ENCODE peak calls at places on chromosomes 12 and 14, in eight cellular contexts. One of them, this sample, is unnamed.

GRCh38 chr12:112891093-112892024 is 15.4 kb upstream of the OAS1 start:
- DNase-seq in stimulated activated naive B cell treated with anti-CD40 and anti-IgM and Interleukin-4, amounts not matched to agents 10 μg/mL and 1 μg/mL and 100 μg/mL, for 72 hours: no peak
- DNase-seq in foreskin fibroblast: no peak
- DNase-seq in LHCN-M2: no peak
- DNase-seq in brain microvascular endothelial cell: no peak
- DNase-seq in left cardiac atrium: peak; percentile 72
- DNase-seq in astrocyte of the cerebellum: no peak
- DNase-seq in stimulated activated CD8-positive, alpha-beta memory T cell treated with anti-CD3 and anti-CD28 coated beads, Interleukin-4, amount 100 ng/mL, for 1 hour: no peak
- DNase-seq in this sample: no peak

GRCh38 chr12:46258129-46258528 is 10.7 kb downstream of the SLC38A1 start:
- DNase-seq in left cardiac atrium: no peak
- DNase-seq in stimulated activated naive B cell treated with anti-CD40 and anti-IgM and Interleukin-4, amounts not matched to agents 10 μg/mL and 1 μg/mL and 100 μg/mL, for 72 hours: no peak
- DNase-seq in astrocyte of the cerebellum: no peak
- DNase-seq in foreskin fibroblast: no peak
- DNase-seq in LHCN-M2: no peak
- DNase-seq in brain microvascular endothelial cell: no peak
- DNase-seq in stimulated activated CD8-positive, alpha-beta memory T cell treated with anti-CD3 and anti-CD28 coated beads, Interleukin-4, amount 100 ng/mL, for 1 hour: no peak
- DNase-seq in this sample: no peak

GRCh38 chr14:67539116-67539515 is 6.0 kb downstream of the PLEKHH1 start:
- DNase-seq in stimulated activated CD8-positive, alpha-beta memory T cell treated with anti-CD3 and anti-CD28 coated beads, Interleukin-4, amount 100 ng/mL, for 1 hour: no peak
- DNase-seq in left cardiac atrium: no peak
- DNase-seq in LHCN-M2: no peak
- DNase-seq in astrocyte of the cerebellum: no peak
- DNase-seq in brain microvascular endothelial cell: no peak
- DNase-seq in stimulated activated naive B cell treated with anti-CD40 and anti-IgM and Interleukin-4, amounts not matched to agents 10 μg/mL and 1 μg/mL and 100 μg/mL, for 72 hours: no peak
- DNase-seq in foreskin fibroblast: no peak
- DNase-seq in this sample: no peak

GRCh38 chr12:109154485-109155438 is 38.4 kb downstream of the ACACB start:
- DNase-seq in astrocyte of the cerebellum: peak; percentile 13
- DNase-seq in foreskin fibroblast: peak; percentile 55
- DNase-seq in LHCN-M2: peak; percentile 62
- DNase-seq in stimulated activated CD8-positive, alpha-beta memory T cell treated with anti-CD3 and anti-CD28 coated beads, Interleukin-4, amount 100 ng/mL, for 1 hour: peak; percentile 58
- DNase-seq in brain microvascular endothelial cell: peak; percentile 36
- DNase-seq in left cardiac atrium: peak; percentile 86
- DNase-seq in stimulated activated naive B cell treated with anti-CD40 and anti-IgM and Interleukin-4, amounts not matched to agents 10 μg/mL and 1 μg/mL and 100 μg/mL, for 72 hours: peak; percentile 75
- DNase-seq in this sample: peak; percentile 12

GRCh38 chr12:47986832-47987231 is 17.4 kb downstream of the COL2A1 start:
- DNase-seq in brain microvascular endothelial cell: no peak
- DNase-seq in foreskin fibroblast: no peak
- DNase-seq in astrocyte of the cerebellum: no peak
- DNase-seq in left cardiac atrium: no peak
- DNase-seq in LHCN-M2: no peak
- DNase-seq in stimulated activated CD8-positive, alpha-beta memory T cell treated with anti-CD3 and anti-CD28 coated beads, Interleukin-4, amount 100 ng/mL, for 1 hour: no peak
- DNase-seq in stimulated activated naive B cell treated with anti-CD40 and anti-IgM and Interleukin-4, amounts not matched to agents 10 μg/mL and 1 μg/mL and 100 μg/mL, for 72 hours: no peak
- DNase-seq in this sample: no peak

GRCh38 chr12:13101854-13102375 is 1.6 kb downstream of the GSG1 start:
- DNase-seq in LHCN-M2: peak; percentile 58
- DNase-seq in foreskin fibroblast: peak; percentile 67
- DNase-seq in stimulated activated CD8-positive, alpha-beta memory T cell treated with anti-CD3 and anti-CD28 coated beads, Interleukin-4, amount 100 ng/mL, for 1 hour: no peak
- DNase-seq in brain microvascular endothelial cell: peak; percentile 60
- DNase-seq in left cardiac atrium: no peak
- DNase-seq in stimulated activated naive B cell treated with anti-CD40 and anti-IgM and Interleukin-4, amounts not matched to agents 10 μg/mL and 1 μg/mL and 100 μg/mL, for 72 hours: no peak
- DNase-seq in astrocyte of the cerebellum: no peak
- DNase-seq in this sample: no peak

GRCh38 chr12:48979602-48980388 is 1.7 kb downstream of the WNT1 start:
- DNase-seq in brain microvascular endothelial cell: no peak
- DNase-seq in LHCN-M2: no peak
- DNase-seq in stimulated activated naive B cell treated with anti-CD40 and anti-IgM and Interleukin-4, amounts not matched to agents 10 μg/mL and 1 μg/mL and 100 μg/mL, for 72 hours: peak; percentile 19
- DNase-seq in foreskin fibroblast: no peak
- DNase-seq in astrocyte of the cerebellum: no peak
- DNase-seq in left cardiac atrium: no peak
- DNase-seq in stimulated activated CD8-positive, alpha-beta memory T cell treated with anti-CD3 and anti-CD28 coated beads, Interleukin-4, amount 100 ng/mL, for 1 hour: no peak
- DNase-seq in this sample: no peak

GRCh38 chr12:116595186-116595585 is 36.0 kb downstream of the MAP1LC3B2 start:
- DNase-seq in left cardiac atrium: no peak
- DNase-seq in brain microvascular endothelial cell: no peak
- DNase-seq in astrocyte of the cerebellum: peak; percentile 28
- DNase-seq in foreskin fibroblast: peak; percentile 54
- DNase-seq in stimulated activated CD8-positive, alpha-beta memory T cell treated with anti-CD3 and anti-CD28 coated beads, Interleukin-4, amount 100 ng/mL, for 1 hour: no peak
- DNase-seq in stimulated activated naive B cell treated with anti-CD40 and anti-IgM and Interleukin-4, amounts not matched to agents 10 μg/mL and 1 μg/mL and 100 μg/mL, for 72 hours: no peak
- DNase-seq in LHCN-M2: no peak
- DNase-seq in this sample: no peak

GRCh38 chr12:9751204-9752144 is 9.2 kb downstream of the CD69 start:
- DNase-seq in left cardiac atrium: no peak
- DNase-seq in foreskin fibroblast: peak; percentile 7
- DNase-seq in astrocyte of the cerebellum: no peak
- DNase-seq in LHCN-M2: peak; percentile 31
- DNase-seq in brain microvascular endothelial cell: no peak
- DNase-seq in stimulated activated naive B cell treated with anti-CD40 and anti-IgM and Interleukin-4, amounts not matched to agents 10 μg/mL and 1 μg/mL and 100 μg/mL, for 72 hours: no peak
- DNase-seq in stimulated activated CD8-positive, alpha-beta memory T cell treated with anti-CD3 and anti-CD28 coated beads, Interleukin-4, amount 100 ng/mL, for 1 hour: peak; percentile 52
- DNase-seq in this sample: no peak

GRCh38 chr12:47744005-47744651 is 14.6 kb downstream of the RAPGEF3 start:
- DNase-seq in astrocyte of the cerebellum: no peak
- DNase-seq in stimulated activated CD8-positive, alpha-beta memory T cell treated with anti-CD3 and anti-CD28 coated beads, Interleukin-4, amount 100 ng/mL, for 1 hour: peak; percentile 41
- DNase-seq in foreskin fibroblast: no peak
- DNase-seq in left cardiac atrium: no peak
- DNase-seq in LHCN-M2: no peak
- DNase-seq in brain microvascular endothelial cell: no peak
- DNase-seq in stimulated activated naive B cell treated with anti-CD40 and anti-IgM and Interleukin-4, amounts not matched to agents 10 μg/mL and 1 μg/mL and 100 μg/mL, for 72 hours: no peak
- DNase-seq in this sample: no peak

GRCh38 chr14:77037886-77038511 is 9.5 kb upstream of the IRF2BPL start:
- DNase-seq in foreskin fibroblast: no peak
- DNase-seq in LHCN-M2: no peak
- DNase-seq in brain microvascular endothelial cell: no peak
- DNase-seq in astrocyte of the cerebellum: no peak
- DNase-seq in stimulated activated naive B cell treated with anti-CD40 and anti-IgM and Interleukin-4, amounts not matched to agents 10 μg/mL and 1 μg/mL and 100 μg/mL, for 72 hours: no peak
- DNase-seq in left cardiac atrium: peak; percentile 35
- DNase-seq in stimulated activated CD8-positive, alpha-beta memory T cell treated with anti-CD3 and anti-CD28 coated beads, Interleukin-4, amount 100 ng/mL, for 1 hour: peak; percentile 32
- DNase-seq in this sample: no peak

GRCh38 chr14:67940894-67941455 is 121.4 kb downstream of the RAD51B start:
- DNase-seq in left cardiac atrium: no peak
- DNase-seq in stimulated activated naive B cell treated with anti-CD40 and anti-IgM and Interleukin-4, amounts not matched to agents 10 μg/mL and 1 μg/mL and 100 μg/mL, for 72 hours: no peak
- DNase-seq in LHCN-M2: peak; percentile 87
- DNase-seq in stimulated activated CD8-positive, alpha-beta memory T cell treated with anti-CD3 and anti-CD28 coated beads, Interleukin-4, amount 100 ng/mL, for 1 hour: no peak
- DNase-seq in astrocyte of the cerebellum: peak; percentile 79
- DNase-seq in brain microvascular endothelial cell: peak; percentile 36
- DNase-seq in foreskin fibroblast: peak; percentile 82
- DNase-seq in this sample: no peak

GRCh38 chr12:121806556-121807308 is 2.9 kb downstream of the SETD1B start:
- DNase-seq in left cardiac atrium: peak; percentile 21
- DNase-seq in LHCN-M2: no peak
- DNase-seq in stimulated activated CD8-positive, alpha-beta memory T cell treated with anti-CD3 and anti-CD28 coated beads, Interleukin-4, amount 100 ng/mL, for 1 hour: no peak
- DNase-seq in astrocyte of the cerebellum: no peak
- DNase-seq in stimulated activated naive B cell treated with anti-CD40 and anti-IgM and Interleukin-4, amounts not matched to agents 10 μg/mL and 1 μg/mL and 100 μg/mL, for 72 hours: no peak
- DNase-seq in foreskin fibroblast: no peak
- DNase-seq in brain microvascular endothelial cell: no peak
- DNase-seq in this sample: no peak

GRCh38 chr14:34693228-34693939 is 21.0 kb downstream of the CFL2 start:
- DNase-seq in LHCN-M2: no peak
- DNase-seq in stimulated activated CD8-positive, alpha-beta memory T cell treated with anti-CD3 and anti-CD28 coated beads, Interleukin-4, amount 100 ng/mL, for 1 hour: no peak
- DNase-seq in stimulated activated naive B cell treated with anti-CD40 and anti-IgM and Interleukin-4, amounts not matched to agents 10 μg/mL and 1 μg/mL and 100 μg/mL, for 72 hours: no peak
- DNase-seq in astrocyte of the cerebellum: no peak
- DNase-seq in left cardiac atrium: peak; percentile 33
- DNase-seq in brain microvascular endothelial cell: no peak
- DNase-seq in foreskin fibroblast: no peak
- DNase-seq in this sample: no peak

GRCh38 chr14:80927385-80927989 is 14.1 kb downstream of the CEP128 start:
- DNase-seq in left cardiac atrium: no peak
- DNase-seq in LHCN-M2: no peak
- DNase-seq in foreskin fibroblast: no peak
- DNase-seq in brain microvascular endothelial cell: no peak
- DNase-seq in stimulated activated CD8-positive, alpha-beta memory T cell treated with anti-CD3 and anti-CD28 coated beads, Interleukin-4, amount 100 ng/mL, for 1 hour: no peak
- DNase-seq in astrocyte of the cerebellum: no peak
- DNase-seq in stimulated activated naive B cell treated with anti-CD40 and anti-IgM and Interleukin-4, amounts not matched to agents 10 μg/mL and 1 μg/mL and 100 μg/mL, for 72 hours: no peak
- DNase-seq in this sample: no peak

GRCh38 chr12:117012189-117012805 is 86.9 kb downstream of the TESC start:
- DNase-seq in stimulated activated naive B cell treated with anti-CD40 and anti-IgM and Interleukin-4, amounts not matched to agents 10 μg/mL and 1 μg/mL and 100 μg/mL, for 72 hours: no peak
- DNase-seq in LHCN-M2: peak; percentile 56
- DNase-seq in foreskin fibroblast: no peak
- DNase-seq in brain microvascular endothelial cell: no peak
- DNase-seq in stimulated activated CD8-positive, alpha-beta memory T cell treated with anti-CD3 and anti-CD28 coated beads, Interleukin-4, amount 100 ng/mL, for 1 hour: no peak
- DNase-seq in left cardiac atrium: no peak
- DNase-seq in astrocyte of the cerebellum: no peak
- DNase-seq in this sample: no peak

GRCh38 chr14:34794941-34795340 is 80.2 kb downstream of the BAZ1A start:
- DNase-seq in stimulated activated CD8-positive, alpha-beta memory T cell treated with anti-CD3 and anti-CD28 coated beads, Interleukin-4, amount 100 ng/mL, for 1 hour: no peak
- DNase-seq in left cardiac atrium: no peak
- DNase-seq in LHCN-M2: peak; percentile 10
- DNase-seq in foreskin fibroblast: peak; percentile 12
- DNase-seq in brain microvascular endothelial cell: no peak
- DNase-seq in astrocyte of the cerebellum: no peak
- DNase-seq in stimulated activated naive B cell treated with anti-CD40 and anti-IgM and Interleukin-4, amounts not matched to agents 10 μg/mL and 1 μg/mL and 100 μg/mL, for 72 hours: no peak
- DNase-seq in this sample: no peak

GRCh38 chr12:119113587-119113986 is 65.1 kb upstream of the HSPB8 start:
- DNase-seq in foreskin fibroblast: no peak
- DNase-seq in stimulated activated naive B cell treated with anti-CD40 and anti-IgM and Interleukin-4, amounts not matched to agents 10 μg/mL and 1 μg/mL and 100 μg/mL, for 72 hours: no peak
- DNase-seq in LHCN-M2: no peak
- DNase-seq in stimulated activated CD8-positive, alpha-beta memory T cell treated with anti-CD3 and anti-CD28 coated beads, Interleukin-4, amount 100 ng/mL, for 1 hour: no peak
- DNase-seq in brain microvascular endothelial cell: no peak
- DNase-seq in astrocyte of the cerebellum: no peak
- DNase-seq in left cardiac atrium: no peak
- DNase-seq in this sample: no peak

GRCh38 chr14:53055003-53055402 is 98.1 kb downstream of the DDHD1 start:
- DNase-seq in LHCN-M2: peak; percentile 64
- DNase-seq in stimulated activated naive B cell treated with anti-CD40 and anti-IgM and Interleukin-4, amounts not matched to agents 10 μg/mL and 1 μg/mL and 100 μg/mL, for 72 hours: no peak
- DNase-seq in left cardiac atrium: no peak
- DNase-seq in astrocyte of the cerebellum: peak; percentile 55
- DNase-seq in foreskin fibroblast: peak; percentile 50
- DNase-seq in brain microvascular endothelial cell: peak; percentile 22
- DNase-seq in stimulated activated CD8-positive, alpha-beta memory T cell treated with anti-CD3 and anti-CD28 coated beads, Interleukin-4, amount 100 ng/mL, for 1 hour: no peak
- DNase-seq in this sample: peak; percentile 15

GRCh38 chr12:98701166-98701565 is 56.1 kb downstream of the APAF1 start:
- DNase-seq in astrocyte of the cerebellum: no peak
- DNase-seq in brain microvascular endothelial cell: no peak
- DNase-seq in foreskin fibroblast: no peak
- DNase-seq in LHCN-M2: peak; percentile 78
- DNase-seq in stimulated activated naive B cell treated with anti-CD40 and anti-IgM and Interleukin-4, amounts not matched to agents 10 μg/mL and 1 μg/mL and 100 μg/mL, for 72 hours: no peak
- DNase-seq in stimulated activated CD8-positive, alpha-beta memory T cell treated with anti-CD3 and anti-CD28 coated beads, Interleukin-4, amount 100 ng/mL, for 1 hour: no peak
- DNase-seq in left cardiac atrium: no peak
- DNase-seq in this sample: no peak

This sample was measured in GM12878.